ENCODE peak calls at places on chromosomes 1 and 21, in six cellular contexts. G is MM.1S, T is neural progenitor cell, L is GM23248, K is HCT116, B is OCI-LY7. N is an unnamed sample.

GRCh38 chr1:243233908-243234307 is 21.2 kb downstream of the CEP170 start:
- DNase-seq in G (no peak), T (no peak), L (peak; percentile 75), K (no peak), B (no peak), N (no peak)

GRCh38 chr1:60280256-60280655 is 206.7 kb upstream of the C1orf87 start:
- DNase-seq in G (no peak), T (no peak), L (peak; percentile 49), K (no peak), B (no peak), N (no peak)

GRCh38 chr1:67270569-67270968 is 37.1 kb upstream of the IL12RB2 start:
- DNase-seq in G (no peak), T (no peak), L (no peak), K (no peak), B (no peak), N (no peak)

GRCh38 chr21:14850394-14850793 is 214.4 kb downstream of the NRIP1 start:
- DNase-seq in G (no peak), T (no peak), L (peak; percentile 23), K (no peak), B (no peak), N (no peak)

GRCh38 chr1:85201340-85202091 is 700 bp upstream of the SYDE2 start:
- DNase-seq in G (peak; percentile 58), T (peak; percentile 95), L (peak; percentile 87), K (no peak), B (peak; percentile 4), N (peak; percentile 89)

GRCh38 chr1:151512326-151512725 is 1.1 kb downstream of the CGN start:
- DNase-seq in G (no peak), T (no peak), L (no peak), K (no peak), B (no peak), N (no peak)

GRCh38 chr1:40710581-40711315 is 19.2 kb downstream of the NFYC start:
- DNase-seq in G (no peak), T (peak; percentile 31), L (peak; percentile 40), K (no peak), B (no peak), N (no peak)

GRCh38 chr21:35860181-35860869 is 200.0 kb downstream of the SETD4 start:
- DNase-seq in G (no peak), T (no peak), L (no peak), K (no peak), B (no peak), N (no peak)

GRCh38 chr1:184322253-184322652 is 64.6 kb upstream of the C1orf21 start:
- DNase-seq in G (no peak), T (no peak), L (no peak), K (no peak), B (no peak), N (no peak)

GRCh38 chr1:94798054-94798453 is 22.1 kb upstream of the SLC44A3 start:
- DNase-seq in G (no peak), T (no peak), L (no peak), K (no peak), B (no peak), N (no peak)

GRCh38 chr1:172154571-172154970 is 265.9 kb upstream of the C1orf105 start:
- DNase-seq in G (no peak), T (no peak), L (peak; percentile 89), K (no peak), B (no peak), N (no peak)

GRCh38 chr1:106753069-106753468 is 303.4 kb upstream of the PRMT6 start:
- DNase-seq in G (no peak), T (no peak), L (no peak), K (no peak), B (no peak), N (no peak)

GRCh38 chr1:159459551-159459950 is 20.0 kb downstream of the OR10J1 start:
- DNase-seq in G (no peak), T (no peak), L (no peak), K (no peak), B (no peak), N (no peak)

GRCh38 chr1:174797398-174797797 is 202.3 kb upstream of the CACYBP start:
- DNase-seq in G (no peak), T (no peak), L (no peak), K (no peak), B (no peak), N (no peak)

GRCh38 chr1:217275617-217276398 is 355.1 kb downstream of the GPATCH2 start:
- DNase-seq in G (no peak), T (no peak), L (peak; percentile 85), K (no peak), B (no peak), N (no peak)

GRCh38 chr1:210394281-210394798 is 65.6 kb downstream of the HHAT start:
- DNase-seq in G (no peak), T (no peak), L (peak; percentile 28), K (no peak), B (no peak), N (no peak)
- TF ChIP-seq EZH2phosphoT487 in G (no peak), T (no peak), L (no peak), K (no peak), B (no peak), N (no peak)

DNA sequence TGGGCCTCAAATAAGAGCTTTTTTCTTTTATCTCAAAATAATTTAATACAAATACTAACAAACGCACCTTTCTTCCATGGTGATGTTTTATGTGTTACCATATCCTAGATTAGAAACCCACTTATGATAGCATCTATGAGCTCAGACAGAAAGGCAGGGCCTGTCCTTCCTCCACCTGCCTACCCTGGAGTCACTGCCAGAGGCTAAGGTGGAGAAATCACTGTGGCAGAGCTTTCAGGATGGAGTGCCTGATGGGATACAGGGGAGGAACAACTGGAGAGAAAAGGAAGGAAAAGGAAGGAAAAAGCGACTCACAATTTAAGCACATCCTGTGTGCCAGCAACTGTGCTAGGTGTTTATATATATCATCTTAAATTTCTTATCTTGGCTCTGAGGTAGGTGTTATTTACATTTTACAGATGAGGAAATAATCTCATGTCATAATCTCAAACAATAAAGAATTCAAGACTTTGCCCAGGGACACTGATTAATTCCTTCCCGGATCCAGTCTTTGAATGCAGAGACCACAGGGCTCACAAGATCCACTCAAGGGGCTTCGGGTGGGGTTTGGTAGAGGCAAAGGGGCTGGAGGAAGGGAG is 45.4 kb downstream of the RCAN1 start:
- DNase-seq in G (no peak), T (no peak), L (no peak), K (no peak), B (no peak), N (no peak)
- H3K27ac ChIP-seq in G (no peak overlapping the region), T (no peak overlapping the region), L (no peak overlapping the region), K (no peak overlapping the region), B (no peak overlapping the region), N (no peak overlapping the region)

GRCh38 chr1:180229483-180230415 is at the start of gene LHX4:
- DNase-seq in G (peak; percentile 64), T (peak; percentile 84), L (peak; percentile 55), K (no peak), B (peak; percentile 51), N (peak; percentile 41)

GRCh38 chr1:180231506-180232420 is 1.7 kb downstream of the LHX4 start:
- DNase-seq in G (peak; percentile 62), T (peak; percentile 82), L (peak; percentile 55), K (peak; percentile 53), B (peak; percentile 19), N (no peak)

GRCh38 chr1:180230416-180230790 is 339 bp downstream of the LHX4 start:
- DNase-seq in G (no peak), T (peak; percentile 65), L (no peak), K (no peak), B (no peak), N (no peak)

GRCh38 chr1:180232521-180233043 is 2.5 kb downstream of the LHX4 start:
- DNase-seq in G (no peak), T (no peak), L (no peak), K (no peak), B (no peak), N (no peak)

DNA sequence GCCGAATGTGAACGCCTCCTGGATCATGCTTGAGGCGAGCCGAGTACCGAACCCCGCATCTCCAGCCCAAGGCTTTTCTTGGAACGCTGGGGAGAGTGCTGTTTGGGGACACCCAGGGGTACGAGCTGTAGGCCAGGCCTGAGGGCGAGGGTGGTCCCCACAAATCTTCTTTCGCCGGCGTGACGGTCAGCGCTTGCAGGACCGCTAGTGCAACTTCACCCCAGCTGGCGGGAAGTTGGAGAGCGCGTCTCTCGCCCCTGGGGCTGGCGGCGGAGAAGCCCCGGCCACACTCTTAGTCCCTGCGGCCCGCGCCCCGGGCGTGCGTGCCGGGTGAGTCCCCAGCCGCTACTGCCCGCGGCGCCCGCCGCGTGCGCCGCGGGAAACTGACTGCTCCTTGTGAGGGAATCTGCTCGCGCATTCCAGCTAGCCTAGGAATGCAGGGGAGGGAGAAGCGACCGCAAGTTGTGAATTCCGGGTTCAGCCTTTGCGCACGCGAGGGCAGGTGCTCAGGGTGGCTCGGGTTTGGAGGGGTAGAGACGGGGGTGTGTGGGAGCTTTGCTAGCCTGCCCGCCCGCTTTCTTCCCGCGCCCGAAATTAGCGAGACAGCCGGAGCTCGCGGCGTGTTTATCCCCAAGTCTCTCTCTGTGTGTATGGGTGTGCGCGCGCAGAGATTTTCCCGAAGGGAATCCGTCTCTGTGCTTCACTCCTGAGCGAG is 884 bp downstream of the LHX4 start:
- DNase-seq in G (peak; percentile 24), T (peak; percentile 88), L (peak; percentile 55), K (no peak), B (no peak), N (peak; percentile 46)
- H3K9me3 ChIP-seq in G (no peaks in the 10 kb centered on the region), T (no peaks in the 10 kb centered on the region), L (no peaks in the 10 kb centered on the region), K (no peaks in the 10 kb centered on the region), B (no peaks in the 10 kb centered on the region), N (no peaks in the 10 kb centered on the region)

GRCh38 chr1:115973154-115973553 is 3.2 kb upstream of the SLC22A15 start:
- DNase-seq in G (no peak), T (no peak), L (no peak), K (no peak), B (no peak), N (no peak)

GRCh38 chr1:115969509-115969908 is 6.8 kb upstream of the SLC22A15 start:
- DNase-seq in G (no peak), T (peak; percentile 82), L (no peak), K (peak; percentile 63), B (peak; percentile 67), N (no peak)
- TF ChIP-seq EZH2phosphoT487 in G (no peak), T (no peak), L (no peak), K (no peak), B (no peak), N (no peak)

GRCh38 chr1:1200876-1201810 is 5.2 kb downstream of the TNFRSF18 start:
- DNase-seq in G (no peak), T (peak; percentile 72), L (peak; percentile 67), K (no peak), B (no peak), N (peak; percentile 84)
- H3K27ac ChIP-seq in G (no peak overlapping the region), T (no peak overlapping the region), L (no peak overlapping the region), K (peak overlapping the region; percentile 19), B (no peak overlapping the region), N (no peak overlapping the region)

GRCh38 chr21:45187646-45188045 is 100.0 kb downstream of the POFUT2 start:
- DNase-seq in G (no peak), T (no peak), L (peak; percentile 50), K (no peak), B (peak; percentile 3), N (no peak)

GRCh38 chr21:45186709-45187108 is 101.0 kb downstream of the POFUT2 start:
- DNase-seq in G (no peak), T (no peak), L (no peak), K (no peak), B (no peak), N (no peak)

GRCh38 chr21:45192332-45192731 is 95.4 kb downstream of the POFUT2 start:
- DNase-seq in G (no peak), T (peak; percentile 33), L (no peak), K (no peak), B (peak; percentile 7), N (no peak)

GRCh38 chr21:45184869-45185268 is 102.8 kb downstream of the POFUT2 start:
- DNase-seq in G (no peak), T (no peak), L (no peak), K (no peak), B (no peak), N (no peak)

GRCh38 chr21:45190013-45190412 is 97.7 kb downstream of the POFUT2 start:
- DNase-seq in G (no peak), T (no peak), L (no peak), K (no peak), B (no peak), N (no peak)
- H3K9me3 ChIP-seq in G (no peaks in the 10 kb centered on the region), T (peaks cover 18% of the 10 kb centered on the region), L (peaks cover 10% of the 10 kb centered on the region), K (peaks cover 20% of the 10 kb centered on the region), B (peaks cover 30% of the 10 kb centered on the region), N (peaks cover 26% of the 10 kb centered on the region)

N was measured in hepatocyte.